ENCODE peak calls at places on chromosome 21, in seven cellular contexts. One of them, this sample, is unnamed.

GRCh38 chr21:42414928-42415769 is 11.4 kb downstream of the UBASH3A start:
- DNase-seq in neural crest cell: no peak
- DNase-seq in GM23248: peak
- DNase-seq in dorsolateral prefrontal cortex: no peak
- DNase-seq in NCI-H1092 treated with DMSO at 0.1 percent for 48 hours: no peak
- DNase-seq in Calu3: peak
- DNase-seq in CMK: no peak
- DNase-seq in this sample: peak

GRCh38 chr21:41825881-41826280 is 53.3 kb downstream of the PRDM15 start:
- DNase-seq in neural crest cell: no peak
- DNase-seq in Calu3: no peak
- DNase-seq in NCI-H1092 treated with DMSO at 0.1 percent for 48 hours: no peak
- DNase-seq in GM23248: no peak
- DNase-seq in CMK: no peak
- DNase-seq in dorsolateral prefrontal cortex: no peak
- DNase-seq in this sample: no peak

GRCh38 chr21:17370263-17370662 is 142.6 kb upstream of the CXADR start:
- DNase-seq in dorsolateral prefrontal cortex: no peak
- DNase-seq in CMK: no peak
- DNase-seq in neural crest cell: no peak
- DNase-seq in NCI-H1092 treated with DMSO at 0.1 percent for 48 hours: no peak
- DNase-seq in Calu3: peak
- DNase-seq in GM23248: no peak
- DNase-seq in this sample: no peak

GRCh38 chr21:41943468-41944250 is 10.2 kb downstream of the C2CD2 start:
- DNase-seq in dorsolateral prefrontal cortex: peak
- DNase-seq in CMK: no peak
- DNase-seq in neural crest cell: no peak
- DNase-seq in NCI-H1092 treated with DMSO at 0.1 percent for 48 hours: no peak
- DNase-seq in GM23248: no peak
- DNase-seq in Calu3: no peak
- DNase-seq in this sample: no peak

GRCh38 chr21:45617021-45617930 is 26.2 kb upstream of the PCBP3 start:
- DNase-seq in neural crest cell: no peak
- DNase-seq in GM23248: no peak
- DNase-seq in CMK: no peak
- DNase-seq in Calu3: no peak
- DNase-seq in dorsolateral prefrontal cortex: peak
- DNase-seq in NCI-H1092 treated with DMSO at 0.1 percent for 48 hours: no peak
- DNase-seq in this sample: no peak

GRCh38 chr21:20639026-20639425 is 359.2 kb upstream of the NCAM2 start:
- DNase-seq in neural crest cell: no peak
- DNase-seq in GM23248: no peak
- DNase-seq in Calu3: no peak
- DNase-seq in CMK: no peak
- DNase-seq in NCI-H1092 treated with DMSO at 0.1 percent for 48 hours: no peak
- DNase-seq in dorsolateral prefrontal cortex: no peak
- DNase-seq in this sample: no peak

GRCh38 chr21:15065381-15066230 is 806 bp upstream of the NRIP1 start:
- DNase-seq in NCI-H1092 treated with DMSO at 0.1 percent for 48 hours: peak
- DNase-seq in CMK: peak
- DNase-seq in neural crest cell: peak
- DNase-seq in GM23248: peak
- DNase-seq in Calu3: peak
- DNase-seq in dorsolateral prefrontal cortex: peak
- DNase-seq in this sample: peak

GRCh38 chr21:29299046-29299905 is 554 bp downstream of the BACH1 start:
- DNase-seq in GM23248: peak
- DNase-seq in CMK: peak
- DNase-seq in neural crest cell: peak
- DNase-seq in dorsolateral prefrontal cortex: peak
- DNase-seq in NCI-H1092 treated with DMSO at 0.1 percent for 48 hours: peak
- DNase-seq in Calu3: peak
- DNase-seq in this sample: peak

GRCh38 chr21:41068411-41069304 is 99.3 kb upstream of the BACE2 start:
- DNase-seq in CMK: peak
- DNase-seq in Calu3: peak
- DNase-seq in GM23248: peak
- DNase-seq in neural crest cell: peak
- DNase-seq in NCI-H1092 treated with DMSO at 0.1 percent for 48 hours: peak
- DNase-seq in dorsolateral prefrontal cortex: peak
- DNase-seq in this sample: peak

GRCh38 chr21:31898898-31899630 is 26.2 kb downstream of the HUNK start:
- DNase-seq in dorsolateral prefrontal cortex: no peak
- DNase-seq in GM23248: no peak
- DNase-seq in CMK: no peak
- DNase-seq in Calu3: no peak
- DNase-seq in neural crest cell: no peak
- DNase-seq in NCI-H1092 treated with DMSO at 0.1 percent for 48 hours: no peak
- DNase-seq in this sample: no peak

GRCh38 chr21:34526618-34527290 is 14.7 kb upstream of the KCNE1 start:
- DNase-seq in neural crest cell: peak
- DNase-seq in NCI-H1092 treated with DMSO at 0.1 percent for 48 hours: no peak
- DNase-seq in GM23248: peak
- DNase-seq in Calu3: peak
- DNase-seq in CMK: no peak
- DNase-seq in dorsolateral prefrontal cortex: no peak
- DNase-seq in this sample: peak

GRCh38 chr21:18801468-18801867 is 397.9 kb upstream of the TMPRSS15 start:
- DNase-seq in GM23248: no peak
- DNase-seq in Calu3: no peak
- DNase-seq in neural crest cell: no peak
- DNase-seq in CMK: no peak
- DNase-seq in NCI-H1092 treated with DMSO at 0.1 percent for 48 hours: peak
- DNase-seq in dorsolateral prefrontal cortex: no peak
- DNase-seq in this sample: no peak

GRCh38 chr21:45850181-45850580 is 131.4 kb upstream of the COL6A1 start:
- DNase-seq in Calu3: no peak
- DNase-seq in neural crest cell: no peak
- DNase-seq in NCI-H1092 treated with DMSO at 0.1 percent for 48 hours: no peak
- DNase-seq in GM23248: no peak
- DNase-seq in dorsolateral prefrontal cortex: no peak
- DNase-seq in CMK: no peak
- DNase-seq in this sample: no peak

GRCh38 chr21:21688877-21689276 is 690.7 kb downstream of the NCAM2 start:
- DNase-seq in Calu3: no peak
- DNase-seq in neural crest cell: no peak
- DNase-seq in dorsolateral prefrontal cortex: no peak
- DNase-seq in NCI-H1092 treated with DMSO at 0.1 percent for 48 hours: peak
- DNase-seq in CMK: no peak
- DNase-seq in GM23248: peak
- DNase-seq in this sample: no peak

GRCh38 chr21:43985690-43986251 is 26.3 kb upstream of the TRAPPC10 start:
- DNase-seq in NCI-H1092 treated with DMSO at 0.1 percent for 48 hours: no peak
- DNase-seq in dorsolateral prefrontal cortex: no peak
- DNase-seq in Calu3: no peak
- DNase-seq in CMK: no peak
- DNase-seq in GM23248: no peak
- DNase-seq in neural crest cell: no peak
- DNase-seq in this sample: no peak

GRCh38 chr21:38788275-38788911 is 17.3 kb upstream of the ETS2 start:
- DNase-seq in Calu3: no peak
- DNase-seq in GM23248: peak
- DNase-seq in dorsolateral prefrontal cortex: no peak
- DNase-seq in NCI-H1092 treated with DMSO at 0.1 percent for 48 hours: no peak
- DNase-seq in CMK: no peak
- DNase-seq in neural crest cell: no peak
- DNase-seq in this sample: no peak

This sample was measured in transverse colon.